ENCODE peak calls at places on chromosomes 4 and X, in eight cellular contexts. K is hepatocyte, Y is fibroblast of villous mesenchyme, S is uterus, M is fibroblast of mammary gland, C is HFF-Myc, G is cardiac fibroblast, H is lower leg skin. T is an unnamed sample.

GRCh38 chr4:175290401-175290800 is 372.2 kb downstream of the ADAM29 start:
- DNase-seq in K (no peak), Y (peak; percentile 15), S (no peak), M (peak; percentile 65), C (no peak), G (peak; percentile 83), H (no peak), T (peak; percentile 66)

GRCh38 chrX:73478961-73479360 is 32.1 kb downstream of the CDX4 start:
- DNase-seq in K (peak; percentile 13), Y (no peak), S (no peak), M (no peak), C (no peak), G (no peak), H (no peak), T (no peak)

GRCh38 chrX:41435708-41436107 is 11.4 kb upstream of the NYX start:
- DNase-seq in K (no peak), Y (no peak), S (no peak), M (no peak), C (no peak), G (no peak), H (no peak), T (peak; percentile 33)

GRCh38 chr4:145436793-145437192 is 44.9 kb upstream of the SMAD1 start:
- DNase-seq in K (no peak), Y (no peak), S (no peak), M (no peak), C (no peak), G (no peak), H (no peak), T (no peak)

GRCh38 chrX:9153299-9153698 is 119.4 kb upstream of the FAM9B start:
- DNase-seq in K (no peak), Y (no peak), S (no peak), M (peak; percentile 77), C (no peak), G (peak; percentile 82), H (no peak), T (peak; percentile 82)

GRCh38 chrX:56343664-56344063 is 111.5 kb downstream of the KLF8 start:
- DNase-seq in K (no peak), Y (no peak), S (no peak), M (no peak), C (no peak), G (no peak), H (no peak), T (no peak)

GRCh38 chrX:19658030-19658429 is 142.7 kb upstream of the MAP3K15 start:
- DNase-seq in K (no peak), Y (peak; percentile 45), S (no peak), M (peak; percentile 50), C (no peak), G (no peak), H (no peak), T (no peak)

GRCh38 chr4:112752061-112752460 is 115.1 kb downstream of the LARP7 start:
- DNase-seq in K (no peak), Y (no peak), S (no peak), M (no peak), C (no peak), G (no peak), H (no peak), T (no peak)

GRCh38 chrX:2147928-2148327 is 352.8 kb downstream of the DHRSX start:
- DNase-seq in K (no peak), Y (no peak), S (no peak), M (no peak), C (no peak), G (no peak), H (no peak), T (no peak)

GRCh38 chr4:147312376-147313046 is 168.4 kb upstream of the EDNRA start:
- DNase-seq in K (no peak), Y (peak; percentile 88), S (no peak), M (peak; percentile 44), C (peak; percentile 19), G (no peak), H (no peak), T (peak; percentile 38)

GRCh38 chrX:80285131-80285773 is 135.0 kb upstream of the TENT5D start:
- DNase-seq in K (peak; percentile 63), Y (peak; percentile 0), S (no peak), M (peak; percentile 34), C (no peak), G (peak; percentile 16), H (no peak), T (peak; percentile 1)

GRCh38 chr4:166527500-166527899 is 654.5 kb downstream of the TLL1 start:
- DNase-seq in K (no peak), Y (no peak), S (no peak), M (peak; percentile 59), C (no peak), G (peak; percentile 34), H (no peak), T (peak; percentile 82)

GRCh38 chr4:48602763-48603162 is 112.7 kb downstream of the ZAR1 start:
- DNase-seq in K (no peak), Y (no peak), S (no peak), M (peak; percentile 26), C (no peak), G (peak; percentile 57), H (no peak), T (peak; percentile 22)

GRCh38 chr4:181030961-181031360 is 1212.2 kb upstream of the TENM3 start:
- DNase-seq in K (no peak), Y (no peak), S (no peak), M (peak; percentile 96), C (no peak), G (no peak), H (no peak), T (peak; percentile 59)

GRCh38 chr4:88928852-88929251 is 128.1 kb downstream of the FAM13A start:
- DNase-seq in K (no peak), Y (no peak), S (no peak), M (no peak), C (no peak), G (peak; percentile 10), H (no peak), T (no peak)

GRCh38 chr4:140800686-140801085 is 44.5 kb upstream of the TBC1D9 start:
- DNase-seq in K (no peak), Y (no peak), S (no peak), M (no peak), C (no peak), G (no peak), H (no peak), T (no peak)

GRCh38 chrX:11382935-11383334 is 89.7 kb downstream of the AMELX start:
- DNase-seq in K (no peak), Y (peak; percentile 42), S (no peak), M (peak; percentile 14), C (no peak), G (peak; percentile 32), H (no peak), T (no peak)

GRCh38 chr4:89664521-89664920 is 172.4 kb downstream of the SNCA start:
- DNase-seq in K (no peak), Y (no peak), S (no peak), M (no peak), C (no peak), G (no peak), H (no peak), T (no peak)

GRCh38 chrX:74500067-74500466 is 78.8 kb downstream of the SLC16A2 start:
- DNase-seq in K (no peak), Y (no peak), S (no peak), M (no peak), C (no peak), G (no peak), H (no peak), T (no peak)

GRCh38 chr4:13907255-13907751 is 279.8 kb upstream of the BOD1L1 start:
- DNase-seq in K (peak; percentile 71), Y (peak; percentile 93), S (no peak), M (peak; percentile 99), C (peak; percentile 94), G (peak; percentile 99), H (no peak), T (peak; percentile 98)

GRCh38 chr4:143389543-143390195 is 53.0 kb downstream of the GAB1 start:
- DNase-seq in K (no peak), Y (peak; percentile 70), S (no peak), M (peak; percentile 66), C (no peak), G (peak; percentile 70), H (no peak), T (peak; percentile 20)

DNA sequence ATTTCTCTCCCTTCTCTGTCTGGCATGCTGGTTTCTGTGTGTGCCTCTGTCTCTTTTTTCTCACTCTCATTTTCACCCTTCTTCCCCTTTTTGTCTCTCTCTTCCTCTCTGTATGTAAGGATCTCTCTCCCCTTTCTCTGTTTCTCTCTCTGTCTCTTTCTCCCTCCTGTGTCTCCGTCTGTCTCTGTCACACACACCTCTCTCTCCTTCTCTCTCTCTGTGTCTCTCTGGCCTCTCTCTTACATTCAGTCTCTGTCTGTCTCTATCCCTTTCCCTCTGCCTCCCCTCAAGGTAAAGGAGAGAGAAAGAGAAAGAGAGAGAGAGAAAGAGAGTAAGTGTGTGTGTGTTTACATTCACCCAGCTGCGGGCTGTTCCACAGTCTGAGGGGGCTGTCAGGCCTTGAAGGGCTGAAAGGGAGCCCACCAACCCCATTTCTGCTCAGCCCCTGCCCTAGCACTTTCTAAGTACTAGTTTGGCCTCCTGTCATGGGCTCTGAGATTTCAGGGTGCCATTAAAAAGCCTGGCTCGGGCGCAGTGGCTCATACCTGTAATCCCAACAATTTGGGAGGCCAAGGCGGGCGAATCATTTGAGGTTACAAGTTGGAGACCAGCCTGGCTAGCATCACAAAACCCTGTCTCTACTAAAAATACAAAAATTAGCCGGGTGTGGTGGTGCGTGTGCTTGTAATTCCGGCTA is 9.6 kb upstream of the TSPYL2 start:
- DNase-seq in K (no peak), Y (no peak), S (no peak), M (no peak), C (no peak), G (no peak), H (no peak), T (no peak)
- H3K4me3 ChIP-seq in K (no peak overlapping the region), Y (no peak overlapping the region), S (no peak overlapping the region), M (no peak overlapping the region), C (no peak overlapping the region), G (no peak overlapping the region), H (no peak overlapping the region), T (no peak overlapping the region)

GRCh38 chrX:137432609-137433008 is 133.3 kb upstream of the ZIC3 start:
- DNase-seq in K (no peak), Y (no peak), S (no peak), M (no peak), C (no peak), G (no peak), H (no peak), T (peak; percentile 6)
- TF ChIP-seq CTCF in K (peak; percentile 44), Y (no peak), S (no peak), M (no peak), C (no peak), G (peak; percentile 2), H (no peak), T (peak; percentile 50)

GRCh38 chr4:8278009-8278395 is 8.4 kb downstream of the HTRA3 start:
- DNase-seq in K (no peak), Y (peak; percentile 57), S (no peak), M (peak; percentile 42), C (no peak), G (no peak), H (no peak), T (no peak)
- H3K4me3 ChIP-seq in K (no peak overlapping the region), Y (no peak overlapping the region), S (no peak overlapping the region), M (no peak overlapping the region), C (no peak overlapping the region), G (no peak overlapping the region), H (no peak overlapping the region), T (no peak overlapping the region)

DNA sequence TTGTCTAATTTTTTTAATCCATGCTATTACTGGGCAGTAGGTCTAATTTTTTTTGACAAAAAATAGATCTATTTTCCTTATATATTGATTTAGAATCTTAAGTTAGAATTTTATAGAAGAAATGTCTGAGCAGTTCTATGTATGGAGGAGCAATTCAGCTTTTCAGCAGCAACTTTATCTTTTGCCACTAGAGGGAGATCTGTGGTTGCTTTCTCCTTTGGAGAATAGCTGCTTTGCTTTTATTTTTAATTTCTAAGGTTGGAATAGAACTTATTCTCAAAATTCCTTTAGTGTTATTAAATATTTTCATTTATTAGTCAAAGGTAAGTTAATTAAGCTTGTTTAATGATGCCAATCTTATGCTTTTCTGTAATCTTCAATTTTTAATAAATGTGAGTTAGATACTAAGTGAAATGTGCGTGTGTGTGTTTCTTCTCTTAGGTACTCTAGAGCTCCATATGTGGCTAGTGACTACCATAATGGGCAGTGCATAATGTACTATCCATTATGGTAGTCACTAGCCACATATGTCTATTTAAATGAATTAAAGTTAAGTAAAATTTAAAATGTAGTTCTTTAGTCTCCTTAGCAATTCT is 29.3 kb downstream of the FAM199X start:
- DNase-seq in K (peak; percentile 53), Y (peak; percentile 30), S (no peak), M (peak; percentile 45), C (peak; percentile 5), G (peak; percentile 39), H (no peak), T (peak; percentile 34)
- TF ChIP-seq CTCF in K (peak; percentile 86), Y (peak; percentile 67), S (peak; percentile 44), M (peak; percentile 90), C (peak; percentile 57), G (peak; percentile 64), H (no peak), T (peak; percentile 85)

T was measured in astrocyte of the spinal cord.